ENCODE peak calls at places on chromosomes 11 and 22, in ten cellular contexts. B is HAP-1; T is MM.1S; W is NCI-H748 treated with DMSO at 0.1 percent for 48 hours; E is AG09319; Y is iPS DF 6.9; O is H4; F is ACHN; M is NCI-H510A treated with DMSO at 0.1 percent for 48 hours; P is activated T-cell treated with anti-CD3 and anti-CD28 coated beads, Interleukin-2, amount 50 U/mL, for 1 hour. H is an unnamed sample.

GRCh38 chr22:46105494-46106278 is 44.6 kb upstream of the PPARA start:
- DNase-seq in B (no peak), T (no peak), W (no peak), E (no peak), Y (no peak), O (peak), F (peak), M (no peak), P (no peak), H (peak)

GRCh38 chr22:48894804-48895250 is 932.8 kb downstream of the BRD1 start:
- DNase-seq in B (no peak), T (no peak), W (no peak), E (no peak), Y (no peak), O (no peak), F (no peak), M (no peak), P (no peak), H (no peak)

GRCh38 chr22:26718905-26719304 is 61.5 kb downstream of the MIAT start:
- DNase-seq in B (no peak), T (no peak), W (no peak), E (peak), Y (no peak), O (peak), F (peak), M (no peak), P (no peak), H (no peak)

GRCh38 chr11:117511483-117511934 is 183.9 kb downstream of the CEP164 start:
- DNase-seq in B (no peak), T (no peak), W (no peak), E (no peak), Y (no peak), O (no peak), F (no peak), M (no peak), P (no peak), H (peak)

GRCh38 chr11:44539971-44540370 is 25.5 kb upstream of the CD82 start:
- DNase-seq in B (no peak), T (no peak), W (peak), E (no peak), Y (no peak), O (no peak), F (no peak), M (peak), P (no peak), H (no peak)

GRCh38 chr11:85626496-85626895 is 648 bp downstream of the DLG2 start:
- DNase-seq in B (no peak), T (no peak), W (no peak), E (no peak), Y (no peak), O (no peak), F (no peak), M (peak), P (no peak), H (peak)

GRCh38 chr22:22692707-22693530 is 48.5 kb downstream of the GGTLC2 start:
- DNase-seq in B (peak), T (peak), W (no peak), E (no peak), Y (no peak), O (no peak), F (peak), M (peak), P (peak), H (peak)

GRCh38 chr22:24289781-24290181 is 19.1 kb downstream of the SPECC1L start:
- DNase-seq in B (no peak), T (no peak), W (no peak), E (no peak), Y (no peak), O (no peak), F (peak), M (no peak), P (no peak), H (peak)

GRCh38 chr11:60165538-60165937 is 17.3 kb downstream of the MS4A6A start:
- DNase-seq in B (no peak), T (no peak), W (no peak), E (no peak), Y (no peak), O (no peak), F (no peak), M (no peak), P (no peak), H (no peak)

GRCh38 chr11:104836711-104837110 is 61.5 kb downstream of the CASP12 start:
- DNase-seq in B (no peak), T (no peak), W (no peak), E (no peak), Y (no peak), O (no peak), F (no peak), M (no peak), P (no peak), H (no peak)

GRCh38 chr11:20110908-20111669 is 49.2 kb downstream of the DBX1 start:
- DNase-seq in B (peak), T (peak), W (peak), E (no peak), Y (peak), O (peak), F (peak), M (peak), P (peak), H (peak)

GRCh38 chr11:70046089-70046488 is 32.0 kb upstream of the ANO1 start:
- DNase-seq in B (no peak), T (no peak), W (no peak), E (no peak), Y (no peak), O (no peak), F (no peak), M (no peak), P (no peak), H (no peak)

GRCh38 chr11:62025429-62026105 is 58.1 kb upstream of the FTH1 start:
- DNase-seq in B (no peak), T (peak), W (no peak), E (peak), Y (no peak), O (peak), F (no peak), M (no peak), P (peak), H (peak)

GRCh38 chr11:118849825-118850224 is 33.9 kb upstream of the CXCR5 start:
- DNase-seq in B (no peak), T (no peak), W (no peak), E (no peak), Y (no peak), O (no peak), F (no peak), M (no peak), P (no peak), H (no peak)

GRCh38 chr11:135008001-135008405 is 596.0 kb upstream of the B3GAT1 start:
- DNase-seq in B (no peak), T (no peak), W (no peak), E (no peak), Y (no peak), O (no peak), F (no peak), M (no peak), P (no peak), H (no peak)

GRCh38 chr11:30960387-30960992 is 374.3 kb upstream of the MPPED2 start:
- DNase-seq in B (peak), T (peak), W (peak), E (peak), Y (peak), O (peak), F (peak), M (peak), P (no peak), H (peak)

GRCh38 chr11:12577746-12578644 is 96.2 kb upstream of the TEAD1 start:
- DNase-seq in B (no peak), T (no peak), W (no peak), E (no peak), Y (no peak), O (no peak), F (no peak), M (no peak), P (no peak), H (no peak)

GRCh38 chr11:68942751-68943271 is 38.0 kb downstream of the MRGPRD start:
- DNase-seq in B (no peak), T (no peak), W (no peak), E (no peak), Y (no peak), O (peak), F (no peak), M (no peak), P (no peak), H (no peak)

GRCh38 chr22:44828193-44828592 is 75.8 kb downstream of the ARHGAP8 start:
- DNase-seq in B (no peak), T (no peak), W (no peak), E (no peak), Y (no peak), O (no peak), F (peak), M (no peak), P (no peak), H (peak)

GRCh38 chr11:119175493-119176077 is 7.1 kb downstream of the NLRX1 start:
- DNase-seq in B (no peak), T (no peak), W (no peak), E (no peak), Y (no peak), O (no peak), F (no peak), M (peak), P (no peak), H (no peak)

GRCh38 chr11:121696947-121697346 is 244.2 kb upstream of the SORL1-AS1 start:
- DNase-seq in B (no peak), T (no peak), W (no peak), E (no peak), Y (no peak), O (no peak), F (no peak), M (no peak), P (no peak), H (no peak)

GRCh38 chr11:57213282-57214086 is 23.6 kb downstream of the APLNR start:
- DNase-seq in B (peak), T (no peak), W (peak), E (no peak), Y (no peak), O (no peak), F (no peak), M (no peak), P (no peak), H (no peak)